ENCODE peak calls at places on chromosomes 5 and 9, in ten cellular contexts. R is left cardiac atrium; T is foreskin keratinocyte; B is IMR-90; W is sigmoid colon; I is kidney; G is naive thymus-derived CD4-positive, alpha-beta T cell; L is NCI-H69; U is stimulated activated CD4-positive, alpha-beta T cell treated with anti-CD3 and anti-CD28 coated beads, Interleukin-12 subunit alpha, Interleukin-12 subunit beta, amount 100 ng/mL, for 4 hours; X is NCI-H524 treated with DMSO at 0.1 percent for 48 hours. P is an unnamed sample.

GRCh38 chr5:56814361-56814962 is 887 bp upstream of the MAP3K1 start:
- DNase-seq in R (peak; percentile 59), T (no peak), B (no peak), W (no peak), I (peak; percentile 86), G (peak; percentile 41), L (peak; percentile 53), U (no peak), X (no peak), P (peak; percentile 90)

GRCh38 chr5:141848771-141849370 is 29.3 kb downstream of the PCDH1 start:
- DNase-seq in R (peak; percentile 77), T (peak; percentile 83), B (peak; percentile 66), W (peak; percentile 75), I (peak; percentile 93), G (no peak), L (no peak), U (peak; percentile 45), X (no peak), P (no peak)

GRCh38 chr5:139711852-139712171 is 63.7 kb downstream of the CXXC5 start:
- DNase-seq in R (peak; percentile 41), T (no peak), B (no peak), W (peak; percentile 72), I (no peak), G (no peak), L (peak; percentile 74), U (no peak), X (no peak), P (peak; percentile 81)

GRCh38 chr9:30815585-30815984 is 1568.9 kb upstream of the ACO1 start:
- DNase-seq in R (no peak), T (no peak), B (no peak), W (no peak), I (no peak), G (no peak), L (no peak), U (no peak), X (no peak), P (no peak)

GRCh38 chr5:59178071-59178470 is 595.2 kb downstream of the RAB3C start:
- DNase-seq in R (no peak), T (no peak), B (no peak), W (no peak), I (no peak), G (no peak), L (no peak), U (no peak), X (no peak), P (no peak)

GRCh38 chr9:18359335-18359734 is 114.6 kb upstream of the ADAMTSL1 start:
- DNase-seq in R (no peak), T (peak; percentile 42), B (peak; percentile 83), W (no peak), I (no peak), G (no peak), L (no peak), U (no peak), X (no peak), P (no peak)

GRCh38 chr5:111016801-111017200 is 54.7 kb upstream of the TSLP start:
- DNase-seq in R (no peak), T (peak; percentile 24), B (peak; percentile 90), W (no peak), I (no peak), G (no peak), L (no peak), U (no peak), X (no peak), P (no peak)

GRCh38 chr9:19992556-19992955 is 203.7 kb upstream of the SLC24A2 start:
- DNase-seq in R (no peak), T (peak; percentile 68), B (peak; percentile 75), W (no peak), I (no peak), G (no peak), L (no peak), U (no peak), X (peak; percentile 75), P (no peak)

GRCh38 chr9:133701981-133702797 is 36.0 kb downstream of the SARDH start:
- DNase-seq in R (peak; percentile 39), T (no peak), B (peak; percentile 15), W (peak; percentile 73), I (peak; percentile 82), G (peak; percentile 84), L (no peak), U (peak; percentile 60), X (no peak), P (peak; percentile 86)

GRCh38 chr9:130576176-130576575 is 3.2 kb upstream of the FUBP3 start:
- DNase-seq in R (no peak), T (no peak), B (no peak), W (no peak), I (no peak), G (no peak), L (no peak), U (no peak), X (no peak), P (no peak)

GRCh38 chr5:78993165-78993564 is 8.1 kb upstream of the ARSB start:
- DNase-seq in R (no peak), T (no peak), B (no peak), W (no peak), I (no peak), G (peak; percentile 36), L (no peak), U (no peak), X (no peak), P (no peak)

GRCh38 chr9:124222918-124223720 is 34.6 kb upstream of the NEK6 start:
- DNase-seq in R (peak; percentile 90), T (no peak), B (peak; percentile 38), W (peak; percentile 88), I (no peak), G (no peak), L (peak; percentile 92), U (no peak), X (no peak), P (peak; percentile 93)

GRCh38 chr5:155024015-155024414 is 10.5 kb downstream of the KIF4B start:
- DNase-seq in R (no peak), T (no peak), B (no peak), W (no peak), I (no peak), G (no peak), L (no peak), U (no peak), X (no peak), P (no peak)